ENCODE peak calls at places on chromosomes 2 and 18, in seven cellular contexts. G, X, H, R, Y, D and K are unnamed samples.

GRCh38 chr2:209663149-209663548 is 108.5 kb upstream of the UNC80 start:
- DNase-seq in G (no peak), X (no peak), H (peak; percentile 38), R (peak; percentile 29), Y (no peak), D (no peak), K (peak; percentile 7)

GRCh38 chr2:107064750-107065149 is 178.8 kb upstream of the ST6GAL2 start:
- DNase-seq in G (no peak), X (no peak), H (no peak), R (no peak), Y (no peak), D (no peak), K (no peak)

GRCh38 chr2:233673896-233674295 is 2.2 kb downstream of the UGT1A9 start:
- DNase-seq in G (no peak), X (no peak), H (no peak), R (no peak), Y (no peak), D (no peak), K (no peak)

GRCh38 chr2:140593159-140593558 is 1537.7 kb downstream of the LRP1B start:
- DNase-seq in G (no peak), X (no peak), H (no peak), R (no peak), Y (no peak), D (no peak), K (no peak)

GRCh38 chr2:228688007-228688645 is 506.6 kb upstream of the SPHKAP start:
- DNase-seq in G (peak; percentile 24), X (no peak), H (no peak), R (no peak), Y (no peak), D (no peak), K (no peak)

GRCh38 chr18:3151379-3152264 is 68.1 kb downstream of the MYOM1 start:
- DNase-seq in G (no peak), X (no peak), H (peak; percentile 45), R (peak; percentile 8), Y (no peak), D (peak; percentile 39), K (peak; percentile 49)

GRCh38 chr2:236161082-236161462 is 7.1 kb downstream of the GBX2 start:
- DNase-seq in G (no peak), X (no peak), H (no peak), R (no peak), Y (no peak), D (no peak), K (no peak)

GRCh38 chr2:61157371-61158003 is 4.5 kb upstream of the C2orf74 start:
- DNase-seq in G (no peak), X (no peak), H (no peak), R (no peak), Y (no peak), D (no peak), K (no peak)

GRCh38 chr2:232438951-232439757 is 16.8 kb upstream of the ALPI start:
- DNase-seq in G (no peak), X (peak; percentile 67), H (no peak), R (no peak), Y (peak; percentile 8), D (no peak), K (peak; percentile 56)

GRCh38 chr18:4870177-4870773 is 326.8 kb downstream of the AKAIN1 start:
- DNase-seq in G (no peak), X (no peak), H (no peak), R (no peak), Y (no peak), D (no peak), K (no peak)

GRCh38 chr2:204479557-204479956 is 65.7 kb upstream of the PARD3B start:
- DNase-seq in G (no peak), X (no peak), H (no peak), R (no peak), Y (no peak), D (no peak), K (no peak)

GRCh38 chr18:48928787-48929186 is 22.0 kb downstream of the SMAD7 start:
- DNase-seq in G (no peak), X (peak; percentile 87), H (peak; percentile 91), R (peak; percentile 94), Y (no peak), D (peak; percentile 19), K (peak; percentile 80)

GRCh38 chr2:105081006-105081701 is 43.3 kb downstream of the MRPS9 start:
- DNase-seq in G (no peak), X (no peak), H (no peak), R (no peak), Y (no peak), D (no peak), K (no peak)

GRCh38 chr2:120815292-120815691 is 79.6 kb downstream of the GLI2 start:
- DNase-seq in G (no peak), X (peak; percentile 55), H (no peak), R (no peak), Y (no peak), D (no peak), K (no peak)

GRCh38 chr2:7639476-7639875 is 722.3 kb downstream of the RNF144A start:
- DNase-seq in G (no peak), X (no peak), H (no peak), R (no peak), Y (no peak), D (no peak), K (no peak)

GRCh38 chr2:151549191-151549590 is 139.5 kb downstream of the RIF1 start:
- DNase-seq in G (no peak), X (no peak), H (peak; percentile 64), R (no peak), Y (no peak), D (no peak), K (no peak)

GRCh38 chr18:67410671-67411070 is 105.8 kb downstream of the DSEL start:
- DNase-seq in G (no peak), X (no peak), H (no peak), R (no peak), Y (no peak), D (no peak), K (no peak)

GRCh38 chr2:1461507-1462390 is 48.5 kb downstream of the TPO start:
- DNase-seq in G (no peak), X (no peak), H (no peak), R (no peak), Y (no peak), D (no peak), K (no peak)

GRCh38 chr2:230658877-230659652 is 53.6 kb upstream of the CAB39 start:
- DNase-seq in G (no peak), X (no peak), H (no peak), R (no peak), Y (peak; percentile 43), D (peak; percentile 9), K (peak; percentile 97)

GRCh38 chr2:223941579-223942277 is 3.4 kb downstream of the WDFY1 start:
- DNase-seq in G (no peak), X (no peak), H (no peak), R (no peak), Y (peak; percentile 31), D (no peak), K (no peak)

GRCh38 chr2:73081181-73081671 is 9.7 kb upstream of the SFXN5 start:
- DNase-seq in G (no peak), X (peak; percentile 67), H (no peak), R (no peak), Y (no peak), D (no peak), K (no peak)

GRCh38 chr2:146642066-146642465 is 1202.8 kb upstream of the ACVR2A start:
- DNase-seq in G (no peak), X (no peak), H (no peak), R (no peak), Y (no peak), D (no peak), K (no peak)

GRCh38 chr2:168740360-168740759 is 62.1 kb upstream of the NOSTRIN start:
- DNase-seq in G (no peak), X (no peak), H (no peak), R (no peak), Y (no peak), D (no peak), K (no peak)

GRCh38 chr2:203960791-203961190 is 24.2 kb downstream of the ICOS start:
- DNase-seq in G (no peak), X (no peak), H (no peak), R (no peak), Y (no peak), D (no peak), K (no peak)

GRCh38 chr2:37377187-37377532 is 32.7 kb downstream of the QPCT start:
- DNase-seq in G (no peak), X (no peak), H (no peak), R (no peak), Y (no peak), D (peak; percentile 71), K (peak; percentile 32)

GRCh38 chr2:81234711-81235110 is 930.2 kb upstream of the LRRTM1 start:
- DNase-seq in G (no peak), X (no peak), H (no peak), R (no peak), Y (no peak), D (no peak), K (no peak)

GRCh38 chr2:159484537-159484936 is 131.8 kb downstream of the BAZ2B start:
- DNase-seq in G (no peak), X (no peak), H (no peak), R (peak; percentile 11), Y (no peak), D (no peak), K (no peak)

GRCh38 chr2:1976725-1977416 is 232.6 kb upstream of the PXDN start:
- DNase-seq in G (no peak), X (no peak), H (no peak), R (no peak), Y (no peak), D (no peak), K (no peak)

GRCh38 chr2:100876231-100876860 is 56.4 kb downstream of the NPAS2 start:
- DNase-seq in G (no peak), X (no peak), H (peak; percentile 51), R (no peak), Y (no peak), D (peak; percentile 62), K (no peak)

GRCh38 chr2:130755234-130756040 is at the start of gene AMER3:
- DNase-seq in G (no peak), X (no peak), H (no peak), R (peak; percentile 29), Y (no peak), D (no peak), K (no peak)

GRCh38 chr2:215657844-215658243 is 222.0 kb upstream of the FN1 start:
- DNase-seq in G (peak; percentile 69), X (no peak), H (no peak), R (no peak), Y (no peak), D (no peak), K (no peak)

GRCh38 chr2:155368934-155369333 is 670.4 kb downstream of the KCNJ3 start:
- DNase-seq in G (no peak), X (no peak), H (no peak), R (no peak), Y (no peak), D (no peak), K (peak; percentile 15)

GRCh38 chr2:120647487-120647886 is 88.2 kb upstream of the GLI2 start:
- DNase-seq in G (peak; percentile 61), X (no peak), H (no peak), R (no peak), Y (no peak), D (no peak), K (no peak)

GRCh38 chr2:8602809-8603208 is 79.0 kb upstream of the ID2 start:
- DNase-seq in G (no peak), X (no peak), H (peak; percentile 41), R (no peak), Y (no peak), D (peak; percentile 96), K (peak; percentile 48)

GRCh38 chr2:164836907-164837306 is 4.7 kb downstream of the COBLL1 start:
- DNase-seq in G (no peak), X (no peak), H (no peak), R (no peak), Y (no peak), D (no peak), K (no peak)

GRCh38 chr2:108271691-108272253 is 16.9 kb upstream of the SULT1C2 start:
- DNase-seq in G (peak; percentile 1), X (no peak), H (no peak), R (no peak), Y (no peak), D (no peak), K (no peak)

GRCh38 chr2:235279965-235280364 is 213.9 kb upstream of the AGAP1 start:
- DNase-seq in G (no peak), X (no peak), H (no peak), R (no peak), Y (no peak), D (no peak), K (no peak)